ENCODE peak calls at places on chromosome 17, in nine cellular contexts. One of them, this sample, is unnamed.

GRCh38 chr17:71446635-71447034 is 674.2 kb upstream of the SOX9 start:
- DNase-seq in fibroblast of lung: peak; percentile 40
- DNase-seq in NCI-H1436: no peak
- DNase-seq in activated T-cell treated with anti-CD3 and anti-CD28 coated beads, Interleukin-2, amount 50 U/mL, for 72 hours: no peak
- DNase-seq in myocyte: no peak
- DNase-seq in DMS 273 treated with DMSO at 0.1 percent for 48 hours: no peak
- DNase-seq in left ventricle myocardium inferior: no peak
- DNase-seq in HAP-1: no peak
- DNase-seq in KBM-7: no peak
- DNase-seq in this sample: no peak

GRCh38 chr17:19345486-19346350 is 16.8 kb downstream of the B9D1 start:
- DNase-seq in fibroblast of lung: no peak
- DNase-seq in NCI-H1436: no peak
- DNase-seq in activated T-cell treated with anti-CD3 and anti-CD28 coated beads, Interleukin-2, amount 50 U/mL, for 72 hours: no peak
- DNase-seq in myocyte: no peak
- DNase-seq in DMS 273 treated with DMSO at 0.1 percent for 48 hours: no peak
- DNase-seq in left ventricle myocardium inferior: no peak
- DNase-seq in HAP-1: no peak
- DNase-seq in KBM-7: no peak
- DNase-seq in this sample: no peak

GRCh38 chr17:41521574-41522261 is 3.0 kb upstream of the KRT15 start:
- DNase-seq in fibroblast of lung: peak; percentile 92
- DNase-seq in NCI-H1436: no peak
- DNase-seq in activated T-cell treated with anti-CD3 and anti-CD28 coated beads, Interleukin-2, amount 50 U/mL, for 72 hours: no peak
- DNase-seq in myocyte: no peak
- DNase-seq in DMS 273 treated with DMSO at 0.1 percent for 48 hours: no peak
- DNase-seq in left ventricle myocardium inferior: no peak
- DNase-seq in HAP-1: no peak
- DNase-seq in KBM-7: no peak
- DNase-seq in this sample: peak; percentile 87

GRCh38 chr17:72199256-72199655 is 78.4 kb downstream of the SOX9 start:
- DNase-seq in fibroblast of lung: no peak
- DNase-seq in NCI-H1436: no peak
- DNase-seq in activated T-cell treated with anti-CD3 and anti-CD28 coated beads, Interleukin-2, amount 50 U/mL, for 72 hours: no peak
- DNase-seq in myocyte: no peak
- DNase-seq in DMS 273 treated with DMSO at 0.1 percent for 48 hours: no peak
- DNase-seq in left ventricle myocardium inferior: no peak
- DNase-seq in HAP-1: no peak
- DNase-seq in KBM-7: no peak
- DNase-seq in this sample: no peak

GRCh38 chr17:68383443-68384321 is 73.6 kb downstream of the WIPI1 start:
- DNase-seq in fibroblast of lung: peak; percentile 91
- DNase-seq in NCI-H1436: no peak
- DNase-seq in activated T-cell treated with anti-CD3 and anti-CD28 coated beads, Interleukin-2, amount 50 U/mL, for 72 hours: peak; percentile 6
- DNase-seq in myocyte: no peak
- DNase-seq in DMS 273 treated with DMSO at 0.1 percent for 48 hours: no peak
- DNase-seq in left ventricle myocardium inferior: no peak
- DNase-seq in HAP-1: no peak
- DNase-seq in KBM-7: peak; percentile 35
- DNase-seq in this sample: peak; percentile 93

GRCh38 chr17:82080048-82080788 is 14.6 kb upstream of the DUS1L start:
- DNase-seq in fibroblast of lung: no peak
- DNase-seq in NCI-H1436: no peak
- DNase-seq in activated T-cell treated with anti-CD3 and anti-CD28 coated beads, Interleukin-2, amount 50 U/mL, for 72 hours: no peak
- DNase-seq in myocyte: no peak
- DNase-seq in DMS 273 treated with DMSO at 0.1 percent for 48 hours: no peak
- DNase-seq in left ventricle myocardium inferior: no peak
- DNase-seq in HAP-1: no peak
- DNase-seq in KBM-7: no peak
- DNase-seq in this sample: no peak

GRCh38 chr17:61411114-61411943 is 11.7 kb downstream of the TBX2 start:
- DNase-seq in fibroblast of lung: peak; percentile 77
- DNase-seq in NCI-H1436: peak; percentile 71
- DNase-seq in activated T-cell treated with anti-CD3 and anti-CD28 coated beads, Interleukin-2, amount 50 U/mL, for 72 hours: no peak
- DNase-seq in myocyte: peak; percentile 56
- DNase-seq in DMS 273 treated with DMSO at 0.1 percent for 48 hours: no peak
- DNase-seq in left ventricle myocardium inferior: no peak
- DNase-seq in HAP-1: peak; percentile 12
- DNase-seq in KBM-7: no peak
- DNase-seq in this sample: peak; percentile 61

GRCh38 chr17:62825182-62825581 is 17.1 kb upstream of the MARCHF10 start:
- DNase-seq in fibroblast of lung: no peak
- DNase-seq in NCI-H1436: no peak
- DNase-seq in activated T-cell treated with anti-CD3 and anti-CD28 coated beads, Interleukin-2, amount 50 U/mL, for 72 hours: no peak
- DNase-seq in myocyte: no peak
- DNase-seq in DMS 273 treated with DMSO at 0.1 percent for 48 hours: no peak
- DNase-seq in left ventricle myocardium inferior: no peak
- DNase-seq in HAP-1: no peak
- DNase-seq in KBM-7: no peak
- DNase-seq in this sample: no peak

GRCh38 chr17:18071751-18072150 is 16.0 kb upstream of the DRG2 start:
- DNase-seq in fibroblast of lung: no peak
- DNase-seq in NCI-H1436: no peak
- DNase-seq in activated T-cell treated with anti-CD3 and anti-CD28 coated beads, Interleukin-2, amount 50 U/mL, for 72 hours: no peak
- DNase-seq in myocyte: no peak
- DNase-seq in DMS 273 treated with DMSO at 0.1 percent for 48 hours: no peak
- DNase-seq in left ventricle myocardium inferior: no peak
- DNase-seq in HAP-1: no peak
- DNase-seq in KBM-7: no peak
- DNase-seq in this sample: no peak

GRCh38 chr17:16352303-16352837 is 899 bp downstream of the CENPV start:
- DNase-seq in fibroblast of lung: peak; percentile 42
- DNase-seq in NCI-H1436: peak; percentile 69
- DNase-seq in activated T-cell treated with anti-CD3 and anti-CD28 coated beads, Interleukin-2, amount 50 U/mL, for 72 hours: peak; percentile 48
- DNase-seq in myocyte: no peak
- DNase-seq in DMS 273 treated with DMSO at 0.1 percent for 48 hours: no peak
- DNase-seq in left ventricle myocardium inferior: peak; percentile 18
- DNase-seq in HAP-1: peak; percentile 87
- DNase-seq in KBM-7: peak; percentile 62
- DNase-seq in this sample: peak; percentile 11

GRCh38 chr17:14359251-14359939 is 58.5 kb downstream of the HS3ST3B1 start:
- DNase-seq in fibroblast of lung: no peak
- DNase-seq in NCI-H1436: no peak
- DNase-seq in activated T-cell treated with anti-CD3 and anti-CD28 coated beads, Interleukin-2, amount 50 U/mL, for 72 hours: peak; percentile 69
- DNase-seq in myocyte: no peak
- DNase-seq in DMS 273 treated with DMSO at 0.1 percent for 48 hours: no peak
- DNase-seq in left ventricle myocardium inferior: no peak
- DNase-seq in HAP-1: no peak
- DNase-seq in KBM-7: peak; percentile 89
- DNase-seq in this sample: no peak

GRCh38 chr17:69218986-69219385 is 9.6 kb downstream of the ABCA10 start:
- DNase-seq in fibroblast of lung: no peak
- DNase-seq in NCI-H1436: no peak
- DNase-seq in activated T-cell treated with anti-CD3 and anti-CD28 coated beads, Interleukin-2, amount 50 U/mL, for 72 hours: no peak
- DNase-seq in myocyte: no peak
- DNase-seq in DMS 273 treated with DMSO at 0.1 percent for 48 hours: no peak
- DNase-seq in left ventricle myocardium inferior: no peak
- DNase-seq in HAP-1: no peak
- DNase-seq in KBM-7: no peak
- DNase-seq in this sample: no peak

GRCh38 chr17:11935734-11936406 is 61.4 kb downstream of the ZNF18 start:
- DNase-seq in fibroblast of lung: peak; percentile 16
- DNase-seq in NCI-H1436: peak; percentile 10
- DNase-seq in activated T-cell treated with anti-CD3 and anti-CD28 coated beads, Interleukin-2, amount 50 U/mL, for 72 hours: peak; percentile 43
- DNase-seq in myocyte: peak; percentile 66
- DNase-seq in DMS 273 treated with DMSO at 0.1 percent for 48 hours: no peak
- DNase-seq in left ventricle myocardium inferior: peak; percentile 24
- DNase-seq in HAP-1: peak; percentile 77
- DNase-seq in KBM-7: peak; percentile 61
- DNase-seq in this sample: no peak

GRCh38 chr17:78251773-78252103 is 20.3 kb downstream of the TMEM235 start:
- DNase-seq in fibroblast of lung: no peak
- DNase-seq in NCI-H1436: no peak
- DNase-seq in activated T-cell treated with anti-CD3 and anti-CD28 coated beads, Interleukin-2, amount 50 U/mL, for 72 hours: no peak
- DNase-seq in myocyte: no peak
- DNase-seq in DMS 273 treated with DMSO at 0.1 percent for 48 hours: no peak
- DNase-seq in left ventricle myocardium inferior: no peak
- DNase-seq in HAP-1: no peak
- DNase-seq in KBM-7: no peak
- DNase-seq in this sample: no peak